ENCODE peak calls at places on chromosomes 5 and 9, in seven cellular contexts. X, C, T, O, E, A and I are unnamed samples.

GRCh38 chr9:34653610-34654072 is 1.7 kb downstream of the IL11RA start:
- DNase-seq in O (peak), A (no peak), T (no peak), C (no peak), X (no peak), E (no peak), I (no peak)

GRCh38 chr5:57482671-57483106 is at the start of gene ACTBL2:
- DNase-seq in A (no peak), O (peak), E (no peak), X (no peak), C (no peak), T (no peak), I (peak)

GRCh38 chr9:22415941-22416691 is 30.5 kb upstream of the DMRTA1 start:
- DNase-seq in A (no peak), E (no peak), T (no peak), O (no peak), X (no peak), C (no peak), I (no peak)

GRCh38 chr5:121968910-121969607 is 7.3 kb downstream of the SRFBP1 start:
- DNase-seq in E (no peak), O (peak), C (no peak), X (peak), A (no peak), T (no peak), I (peak)

GRCh38 chr5:94693043-94693822 is 74.8 kb downstream of the SLF1 start:
- DNase-seq in C (peak), X (peak), A (no peak), T (no peak), O (peak), E (no peak), I (peak)

GRCh38 chr9:99105152-99106043 is 485 bp downstream of the TGFBR1 start:
- DNase-seq in O (peak), X (peak), E (peak), C (peak), A (peak), T (peak), I (no peak)

GRCh38 chr5:78586251-78586650 is 62.3 kb downstream of the LHFPL2 start:
- DNase-seq in E (no peak), O (peak), C (no peak), T (no peak), X (peak), A (no peak), I (peak)

GRCh38 chr5:77748160-77748559 is 28.0 kb downstream of the TBCA start:
- DNase-seq in C (no peak), O (no peak), E (no peak), A (no peak), T (no peak), X (no peak), I (no peak)

GRCh38 chr5:11174601-11175000 is 413.6 kb upstream of the DAP start:
- DNase-seq in T (no peak), C (peak), A (no peak), E (no peak), X (no peak), O (no peak), I (no peak)

GRCh38 chr5:150152636-150153462 is 2.8 kb downstream of the PDGFRB start:
- DNase-seq in O (no peak), C (no peak), T (no peak), A (no peak), X (no peak), E (no peak), I (no peak)

GRCh38 chr5:106862450-106863193 is 808.1 kb downstream of the EFNA5 start:
- DNase-seq in X (no peak), O (peak), E (no peak), T (no peak), C (no peak), A (no peak), I (no peak)

GRCh38 chr9:78676623-78677022 is 379.7 kb downstream of the PSAT1 start:
- DNase-seq in C (no peak), X (no peak), A (no peak), E (no peak), O (no peak), T (no peak), I (peak)

GRCh38 chr5:94544031-94544650 is 74.3 kb downstream of the KIAA0825 start:
- DNase-seq in X (no peak), C (peak), O (peak), E (no peak), A (no peak), T (no peak), I (no peak)

GRCh38 chr5:128084228-128085167 is 932 bp downstream of the SLC12A2 start:
- DNase-seq in T (peak), O (no peak), C (peak), A (no peak), E (peak), X (peak), I (no peak)

GRCh38 chr9:134655591-134656333 is 14.2 kb downstream of the COL5A1 start:
- DNase-seq in C (no peak), A (no peak), T (peak), O (no peak), X (no peak), E (no peak), I (no peak)